ENCODE peak calls at places on chromosomes 3 and 15, in six cellular contexts. B, A, T, D, M and J are unnamed samples.

GRCh38 chr3:55615694-55616310 is 128.7 kb upstream of the WNT5A start:
- DNase-seq in B (no peak), A (no peak), T (no peak), D (no peak), M (no peak), J (no peak)

GRCh38 chr15:92624401-92624991 is 31.1 kb downstream of the FAM174B start:
- DNase-seq in B (no peak), A (no peak), T (no peak), D (peak; percentile 82), M (no peak), J (no peak)

GRCh38 chr15:91973481-91973880 is 120.0 kb downstream of the SLCO3A1 start:
- DNase-seq in B (no peak), A (no peak), T (no peak), D (no peak), M (no peak), J (peak; percentile 21)

GRCh38 chr3:131238496-131238895 is 143.1 kb upstream of the NUDT16 start:
- DNase-seq in B (no peak), A (no peak), T (no peak), D (no peak), M (no peak), J (no peak)

GRCh38 chr15:89776274-89777072 is at the start of gene MESP2:
- DNase-seq in B (peak; percentile 35), A (peak; percentile 4), T (peak; percentile 83), D (peak; percentile 94), M (peak; percentile 77), J (peak; percentile 70)

GRCh38 chr3:13338231-13338630 is 81.9 kb downstream of the NUP210 start:
- DNase-seq in B (no peak), A (no peak), T (no peak), D (no peak), M (no peak), J (no peak)

GRCh38 chr15:63939531-63940130 is 105.9 kb upstream of the HERC1 start:
- DNase-seq in B (no peak), A (no peak), T (no peak), D (no peak), M (no peak), J (peak; percentile 56)

GRCh38 chr3:123799544-123800351 is 84.4 kb downstream of the MYLK start:
- DNase-seq in B (no peak), A (no peak), T (peak; percentile 40), D (no peak), M (no peak), J (no peak)

GRCh38 chr3:192818126-192818525 is 90.8 kb upstream of the FGF12 start:
- DNase-seq in B (no peak), A (no peak), T (no peak), D (no peak), M (no peak), J (no peak)

GRCh38 chr3:18724456-18724855 is 299.3 kb upstream of the SATB1 start:
- DNase-seq in B (no peak), A (no peak), T (no peak), D (no peak), M (no peak), J (no peak)

GRCh38 chr3:15539066-15539465 is 17.6 kb upstream of the COLQ start:
- DNase-seq in B (no peak), A (no peak), T (no peak), D (no peak), M (no peak), J (no peak)

GRCh38 chr15:86505951-86506350 is 426.3 kb downstream of the AGBL1 start:
- DNase-seq in B (no peak), A (no peak), T (no peak), D (no peak), M (no peak), J (no peak)

GRCh38 chr3:141367038-141367730 is 1.1 kb upstream of the ZBTB38 start:
- DNase-seq in B (no peak), A (no peak), T (peak; percentile 17), D (no peak), M (no peak), J (no peak)

GRCh38 chr3:74766405-74766804 is 151.9 kb upstream of the CNTN3 start:
- DNase-seq in B (no peak), A (no peak), T (no peak), D (no peak), M (no peak), J (no peak)

GRCh38 chr15:98735304-98735703 is 87.0 kb downstream of the IGF1R start:
- DNase-seq in B (no peak), A (no peak), T (no peak), D (no peak), M (no peak), J (no peak)

GRCh38 chr15:73330206-73331051 is 38.3 kb downstream of the HCN4 start:
- DNase-seq in B (no peak), A (no peak), T (no peak), D (peak; percentile 70), M (no peak), J (no peak)

GRCh38 chr15:42035362-42035761 is 14.5 kb upstream of the PLA2G4E start:
- DNase-seq in B (no peak), A (no peak), T (peak; percentile 17), D (peak; percentile 55), M (no peak), J (no peak)

GRCh38 chr3:37054370-37054769 is 61.1 kb downstream of the MLH1 start:
- DNase-seq in B (no peak), A (no peak), T (no peak), D (no peak), M (no peak), J (no peak)

GRCh38 chr3:177934001-177934891 is 602.0 kb upstream of the KCNMB2 start:
- DNase-seq in B (no peak), A (no peak), T (no peak), D (no peak), M (no peak), J (peak; percentile 14)

GRCh38 chr3:23004971-23005370 is 198.2 kb upstream of the UBE2E2 start:
- DNase-seq in B (no peak), A (no peak), T (peak; percentile 53), D (no peak), M (no peak), J (no peak)

GRCh38 chr3:72520690-72521308 is 327.4 kb downstream of the SHQ1 start:
- DNase-seq in B (no peak), A (peak; percentile 12), T (peak; percentile 54), D (no peak), M (peak; percentile 57), J (no peak)

GRCh38 chr3:153746211-153746610 is 375.0 kb upstream of the ARHGEF26 start:
- DNase-seq in B (no peak), A (no peak), T (no peak), D (no peak), M (no peak), J (no peak)

GRCh38 chr3:66537735-66538134 is 36.9 kb upstream of the LRIG1 start:
- DNase-seq in B (no peak), A (no peak), T (no peak), D (no peak), M (no peak), J (no peak)

GRCh38 chr3:178562143-178562868 is 26.1 kb downstream of the KCNMB2 start:
- DNase-seq in B (no peak), A (no peak), T (no peak), D (no peak), M (no peak), J (no peak)

GRCh38 chr3:168061332-168061996 is 34.3 kb downstream of the GOLIM4 start:
- DNase-seq in B (no peak), A (no peak), T (peak; percentile 11), D (no peak), M (no peak), J (peak; percentile 11)

GRCh38 chr3:129313983-129314756 is 35.5 kb downstream of the HMCES start:
- DNase-seq in B (no peak), A (no peak), T (no peak), D (no peak), M (peak; percentile 33), J (peak; percentile 66)

GRCh38 chr3:144294659-144295538 is 323.3 kb downstream of the DIPK2A start:
- DNase-seq in B (no peak), A (no peak), T (no peak), D (no peak), M (no peak), J (no peak)

GRCh38 chr15:85530079-85530478 is 149.7 kb downstream of the AKAP13 start:
- DNase-seq in B (no peak), A (no peak), T (no peak), D (no peak), M (no peak), J (no peak)

GRCh38 chr3:175916151-175916946 is 1057.2 kb downstream of the NAALADL2 start:
- DNase-seq in B (no peak), A (no peak), T (no peak), D (no peak), M (no peak), J (no peak)

GRCh38 chr3:39000008-39000450 is 51.7 kb downstream of the SCN11A start:
- DNase-seq in B (no peak), A (peak; percentile 51), T (no peak), D (no peak), M (no peak), J (peak; percentile 68)

GRCh38 chr3:18307529-18307928 is 117.6 kb downstream of the SATB1 start:
- DNase-seq in B (no peak), A (no peak), T (no peak), D (no peak), M (no peak), J (no peak)

GRCh38 chr15:40062816-40063562 is 24.0 kb upstream of the SRP14 start:
- DNase-seq in B (no peak), A (no peak), T (no peak), D (no peak), M (peak; percentile 20), J (no peak)

GRCh38 chr3:132555316-132556035 is 41.6 kb upstream of the ACKR4 start:
- DNase-seq in B (no peak), A (no peak), T (no peak), D (no peak), M (no peak), J (no peak)